ENCODE peak calls at places on chromosomes 3 and 15, in ten cellular contexts. V, H, M, J, Q, B, T, L, E and D are unnamed samples.

GRCh38 chr3:14523792-14524191 is 16.4 kb downstream of the GRIP2 start:
- DNase-seq in V (no peak), H (no peak), M (no peak), J (peak; percentile 20), Q (no peak), B (no peak), T (no peak), L (no peak), E (no peak), D (no peak)

GRCh38 chr15:62068787-62069170 is 2.0 kb downstream of the C2CD4A start:
- DNase-seq in V (no peak), H (peak; percentile 37), M (no peak), J (peak; percentile 33), Q (no peak), B (no peak), T (no peak), L (no peak), E (no peak), D (no peak)

GRCh38 chr3:189270248-189270832 is 98.6 kb downstream of the TPRG1 start:
- DNase-seq in V (no peak), H (peak; percentile 78), M (peak; percentile 47), J (peak; percentile 89), Q (peak; percentile 73), B (peak; percentile 48), T (peak; percentile 32), L (peak; percentile 68), E (no peak), D (no peak)

GRCh38 chr15:69952210-69952555 is 145.5 kb downstream of the TLE3 start:
- DNase-seq in V (no peak), H (no peak), M (no peak), J (no peak), Q (no peak), B (no peak), T (no peak), L (no peak), E (no peak), D (no peak)

GRCh38 chr3:101850327-101851048 is 1.2 kb downstream of the NFKBIZ start:
- DNase-seq in V (peak; percentile 38), H (peak; percentile 79), M (no peak), J (peak; percentile 83), Q (no peak), B (no peak), T (peak; percentile 52), L (no peak), E (no peak), D (peak; percentile 36)

GRCh38 chr3:57961828-57962447 is 46.3 kb upstream of the FLNB start:
- DNase-seq in V (no peak), H (peak; percentile 73), M (peak; percentile 80), J (peak; percentile 52), Q (peak; percentile 56), B (no peak), T (no peak), L (no peak), E (no peak), D (no peak)

GRCh38 chr3:185200639-185201038 is 47.8 kb upstream of the C3orf70 start:
- DNase-seq in V (no peak), H (peak; percentile 76), M (no peak), J (peak; percentile 65), Q (no peak), B (no peak), T (no peak), L (no peak), E (no peak), D (no peak)

GRCh38 chr3:171044828-171045793 is 18.6 kb upstream of the SLC2A2 start:
- DNase-seq in V (no peak), H (peak; percentile 91), M (peak; percentile 100), J (peak; percentile 90), Q (no peak), B (no peak), T (no peak), L (no peak), E (no peak), D (no peak)

GRCh38 chr3:60742606-60743145 is 508.6 kb downstream of the FHIT start:
- DNase-seq in V (no peak), H (peak; percentile 17), M (peak; percentile 25), J (peak; percentile 44), Q (no peak), B (no peak), T (no peak), L (no peak), E (no peak), D (no peak)

GRCh38 chr15:67509918-67510317 is 11.0 kb upstream of the C15orf61 start:
- DNase-seq in V (no peak), H (no peak), M (no peak), J (no peak), Q (no peak), B (no peak), T (no peak), L (no peak), E (no peak), D (no peak)

GRCh38 chr3:160780246-160780645 is 24.2 kb downstream of the PPM1L start:
- DNase-seq in V (no peak), H (no peak), M (no peak), J (no peak), Q (no peak), B (no peak), T (no peak), L (no peak), E (no peak), D (no peak)

GRCh38 chr3:1513662-1514061 is 420.8 kb downstream of the CNTN6 start:
- DNase-seq in V (no peak), H (no peak), M (no peak), J (no peak), Q (no peak), B (no peak), T (no peak), L (no peak), E (no peak), D (no peak)

GRCh38 chr15:78236491-78236890 is 2.1 kb upstream of the ACSBG1 start:
- DNase-seq in V (no peak), H (no peak), M (no peak), J (no peak), Q (no peak), B (no peak), T (no peak), L (no peak), E (no peak), D (no peak)
- TF ChIP-seq CTCF in V (no peak), H (no peak), M (no peak), J (no peak), Q (no peak), B (no peak), T (no peak), L (no peak), E (no peak), D (no peak)

DNA sequence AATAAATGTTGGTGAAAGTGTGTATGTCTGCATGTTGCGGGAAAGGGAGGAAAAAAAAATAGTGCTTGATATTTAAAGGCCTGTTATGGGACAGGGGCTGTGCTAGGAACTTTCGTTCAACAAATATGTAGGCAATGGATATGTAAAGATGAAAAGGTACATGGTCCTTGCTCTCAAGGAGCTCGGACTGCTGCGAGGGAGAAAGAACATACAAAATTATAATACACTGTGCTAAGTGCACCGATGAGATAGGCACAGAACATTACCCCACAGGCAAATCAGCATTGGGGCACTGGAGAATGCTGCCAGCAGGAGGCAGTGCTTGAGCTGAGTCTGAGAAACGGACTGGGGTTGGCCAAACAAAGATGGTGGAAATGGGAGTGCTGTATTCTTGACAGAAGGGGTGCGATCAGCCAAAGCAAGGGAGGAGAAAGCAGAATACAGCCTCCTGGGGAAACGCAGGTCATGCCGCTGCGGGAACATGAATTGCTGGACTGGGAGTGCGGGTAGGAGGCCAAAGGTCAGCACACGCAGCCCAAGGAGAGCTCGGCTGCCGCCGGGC is 649 bp downstream of the C15orf40 start:
- DNase-seq in V (peak; percentile 84), H (peak; percentile 88), M (peak; percentile 62), J (peak; percentile 75), Q (peak; percentile 91), B (peak; percentile 63), T (peak; percentile 84), L (peak; percentile 71), E (no peak), D (peak; percentile 61)
- TF ChIP-seq CTCF in V (peak; percentile 90), H (no peak), M (peak; percentile 86), J (peak; percentile 86), Q (peak; percentile 69), B (peak; percentile 55), T (peak; percentile 93), L (peak; percentile 62), E (peak; percentile 92), D (peak; percentile 64)

GRCh38 chr15:93087825-93088199 is 1.2 kb downstream of the RGMA start:
- DNase-seq in V (peak; percentile 83), H (peak; percentile 63), M (peak; percentile 22), J (peak; percentile 43), Q (peak; percentile 76), B (no peak), T (peak; percentile 88), L (peak; percentile 67), E (peak; percentile 59), D (peak; percentile 69)

GRCh38 chr15:93086791-93087190 is 2.2 kb downstream of the RGMA start:
- DNase-seq in V (no peak), H (no peak), M (no peak), J (no peak), Q (no peak), B (no peak), T (no peak), L (no peak), E (no peak), D (no peak)

GRCh38 chr15:93088981-93089854 is at the start of gene RGMA:
- DNase-seq in V (no peak), H (no peak), M (no peak), J (no peak), Q (no peak), B (no peak), T (peak; percentile 58), L (no peak), E (no peak), D (no peak)

GRCh38 chr15:93089855-93090305 is 869 bp upstream of the RGMA start:
- DNase-seq in V (no peak), H (no peak), M (no peak), J (no peak), Q (no peak), B (no peak), T (no peak), L (no peak), E (no peak), D (no peak)

GRCh38 chr15:93088200-93088980 is 621 bp downstream of the RGMA start:
- DNase-seq in V (peak; percentile 53), H (no peak), M (no peak), J (no peak), Q (no peak), B (no peak), T (peak; percentile 65), L (no peak), E (no peak), D (no peak)
- TF ChIP-seq CTCF in V (no peak), H (no peak), M (no peak), J (no peak), Q (no peak), B (peak; percentile 47), T (no peak), L (no peak), E (no peak), D (peak; percentile 41)

DNA sequence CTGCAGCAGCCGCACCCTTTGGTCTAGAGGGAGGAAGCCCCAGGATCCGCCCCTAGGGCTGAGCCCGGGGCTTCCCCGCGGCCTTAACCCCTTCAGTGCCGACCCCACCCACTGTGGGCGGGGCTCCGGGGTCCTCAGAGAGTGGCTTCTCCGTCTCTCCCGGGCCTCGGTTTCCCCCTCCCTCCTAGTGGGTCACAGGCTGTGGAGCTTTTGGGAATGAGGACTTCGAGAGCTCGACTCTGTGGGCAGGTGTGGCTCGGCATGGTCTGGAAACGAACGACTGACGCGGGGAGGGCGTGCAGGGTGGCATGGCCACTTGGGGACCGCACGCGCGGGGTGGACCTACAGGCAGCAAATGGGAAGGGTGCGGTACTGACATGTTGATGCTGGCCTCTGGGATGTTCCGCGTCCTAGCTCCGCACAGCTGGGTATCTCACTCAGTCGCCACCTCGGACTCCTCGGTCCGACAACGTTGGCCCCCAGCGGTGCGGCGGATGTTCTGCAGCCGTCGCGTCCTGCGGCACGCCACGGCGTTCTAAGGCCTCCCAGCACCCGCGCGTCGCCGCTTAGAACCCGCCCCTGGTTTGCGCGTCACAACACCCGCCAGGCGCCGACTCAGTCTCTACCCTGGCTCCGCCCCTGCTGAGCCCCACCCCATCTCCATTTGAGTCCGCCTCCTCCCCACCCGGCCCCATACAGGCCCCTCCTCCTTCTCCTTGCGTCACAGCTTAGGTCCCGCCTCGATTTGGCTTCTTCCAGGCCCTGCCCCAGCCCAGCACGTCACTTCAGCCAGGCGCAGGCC is at the start of the genes HYAL3 and NAA80:
- DNase-seq in V (peak; percentile 99), H (peak; percentile 100), M (no peak), J (peak; percentile 99), Q (peak; percentile 100), B (peak; percentile 100), T (peak; percentile 98), L (peak; percentile 100), E (peak; percentile 98), D (peak; percentile 99)
- TF ChIP-seq CTCF in V (peak; percentile 36), H (peak; percentile 9), M (peak; percentile 54), J (peak; percentile 27), Q (peak; percentile 33), B (peak; percentile 55), T (no peak), L (peak; percentile 19), E (no peak), D (peak; percentile 45)